ENCODE peak calls at places on chromosomes 6 and 20, in nine cellular contexts. E is epithelial cell of esophagus, W is AG10803, P is A549, M is GM23338, Q is HCT116, V is uterus, L is cardiac fibroblast, A is lower leg skin. C is an unnamed sample.

GRCh38 chr6:19602614-19603013 is 234.6 kb upstream of the ID4 start:
- DNase-seq in E (no peak), W (no peak), P (no peak), M (no peak), Q (no peak), V (no peak), L (no peak), A (no peak), C (no peak)

GRCh38 chr6:25987845-25988244 is 25.2 kb downstream of the TRIM38 start:
- DNase-seq in E (no peak), W (no peak), P (no peak), M (peak), Q (no peak), V (no peak), L (no peak), A (no peak), C (no peak)

GRCh38 chr20:62797671-62798532 is 1.6 kb downstream of the MRGBP start:
- DNase-seq in E (no peak), W (no peak), P (peak), M (no peak), Q (no peak), V (no peak), L (no peak), A (no peak), C (no peak)

GRCh38 chr6:782141-782540 is 89.2 kb upstream of the EXOC2 start:
- DNase-seq in E (no peak), W (no peak), P (no peak), M (no peak), Q (no peak), V (no peak), L (no peak), A (no peak), C (peak)

GRCh38 chr20:37741055-37741454 is 47.2 kb downstream of the CTNNBL1 start:
- DNase-seq in E (peak), W (no peak), P (peak), M (no peak), Q (no peak), V (no peak), L (peak), A (no peak), C (peak)

GRCh38 chr6:119161450-119161849 is 83.0 kb upstream of the FAM184A start:
- DNase-seq in E (no peak), W (no peak), P (no peak), M (no peak), Q (no peak), V (no peak), L (no peak), A (no peak), C (no peak)

GRCh38 chr6:15479761-15480160 is 183.1 kb downstream of the DTNBP1 start:
- DNase-seq in E (peak), W (peak), P (no peak), M (no peak), Q (no peak), V (no peak), L (no peak), A (no peak), C (peak)

GRCh38 chr20:53578492-53579222 is 15.0 kb downstream of the ZNF217 start:
- DNase-seq in E (peak), W (peak), P (peak), M (peak), Q (peak), V (peak), L (peak), A (peak), C (peak)

GRCh38 chr6:4895971-4896370 is 107.9 kb downstream of the RPP40 start:
- DNase-seq in E (no peak), W (no peak), P (no peak), M (no peak), Q (no peak), V (no peak), L (no peak), A (no peak), C (no peak)

GRCh38 chr6:47047479-47048411 is 5.6 kb upstream of the ADGRF1 start:
- DNase-seq in E (peak), W (peak), P (peak), M (peak), Q (peak), V (peak), L (peak), A (no peak), C (peak)

GRCh38 chr6:35089935-35090505 is 51.1 kb downstream of the TCP11 start:
- DNase-seq in E (peak), W (peak), P (no peak), M (no peak), Q (no peak), V (no peak), L (peak), A (no peak), C (peak)

GRCh38 chr6:143346004-143346403 is 104.5 kb downstream of the ADAT2 start:
- DNase-seq in E (no peak), W (peak), P (no peak), M (no peak), Q (no peak), V (no peak), L (peak), A (no peak), C (peak)

GRCh38 chr20:62627901-62628612 is 14.2 kb upstream of the SLCO4A1 start:
- DNase-seq in E (peak), W (peak), P (no peak), M (no peak), Q (no peak), V (no peak), L (no peak), A (no peak), C (peak)

GRCh38 chr6:146850238-146850896 is 251.6 kb downstream of the ADGB start:
- DNase-seq in E (peak), W (peak), P (no peak), M (no peak), Q (no peak), V (peak), L (peak), A (no peak), C (peak)

GRCh38 chr6:144602523-144603180 is 317.5 kb downstream of the UTRN start:
- DNase-seq in E (no peak), W (no peak), P (no peak), M (no peak), Q (no peak), V (no peak), L (no peak), A (no peak), C (no peak)

GRCh38 chr6:50849016-50849748 is 30.5 kb downstream of the TFAP2B start:
- DNase-seq in E (no peak), W (no peak), P (no peak), M (peak), Q (no peak), V (no peak), L (no peak), A (no peak), C (no peak)

GRCh38 chr6:12545837-12546658 is 170.5 kb upstream of the PHACTR1 start:
- DNase-seq in E (peak), W (peak), P (peak), M (no peak), Q (peak), V (no peak), L (peak), A (no peak), C (peak)

GRCh38 chr6:24564081-24564480 is 69.3 kb downstream of the ALDH5A1 start:
- DNase-seq in E (no peak), W (no peak), P (no peak), M (no peak), Q (no peak), V (no peak), L (no peak), A (no peak), C (no peak)

GRCh38 chr20:51837876-51838420 is 35.6 kb upstream of the SALL4 start:
- DNase-seq in E (no peak), W (no peak), P (no peak), M (peak), Q (no peak), V (no peak), L (no peak), A (no peak), C (no peak)

GRCh38 chr6:22236626-22237414 is 60.0 kb downstream of the PRL start:
- DNase-seq in E (peak), W (peak), P (peak), M (no peak), Q (no peak), V (no peak), L (peak), A (no peak), C (peak)

GRCh38 chr20:44785768-44786167 is 24.6 kb downstream of the RIMS4 start:
- DNase-seq in E (peak), W (no peak), P (peak), M (peak), Q (no peak), V (no peak), L (peak), A (no peak), C (no peak)

GRCh38 chr20:33685328-33686007 is 717 bp downstream of the E2F1 start:
- DNase-seq in E (no peak), W (no peak), P (peak), M (peak), Q (no peak), V (no peak), L (no peak), A (peak), C (no peak)

GRCh38 chr20:45336530-45337366 is 11.5 kb downstream of the SDC4 start:
- DNase-seq in E (peak), W (peak), P (peak), M (no peak), Q (no peak), V (no peak), L (peak), A (no peak), C (peak)

GRCh38 chr6:153424719-153425400 is 293.8 kb upstream of the RGS17 start:
- DNase-seq in E (no peak), W (no peak), P (no peak), M (no peak), Q (no peak), V (no peak), L (peak), A (no peak), C (no peak)

GRCh38 chr6:116648161-116648560 is 20.4 kb downstream of the ZUP1 start:
- DNase-seq in E (no peak), W (no peak), P (no peak), M (no peak), Q (no peak), V (no peak), L (peak), A (no peak), C (peak)

GRCh38 chr6:45795678-45796077 is 220.0 kb downstream of the CLIC5 start:
- DNase-seq in E (no peak), W (no peak), P (no peak), M (no peak), Q (no peak), V (no peak), L (no peak), A (no peak), C (no peak)

GRCh38 chr6:116497089-116497676 is 14.3 kb upstream of the CALHM5 start:
- DNase-seq in E (no peak), W (no peak), P (no peak), M (no peak), Q (no peak), V (no peak), L (no peak), A (no peak), C (no peak)

GRCh38 chr6:168240147-168240546 is 79.4 kb downstream of the DACT2 start:
- DNase-seq in E (no peak), W (no peak), P (no peak), M (no peak), Q (no peak), V (no peak), L (no peak), A (no peak), C (no peak)

GRCh38 chr6:157991067-157991432 is 9.4 kb downstream of the SYNJ2 start:
- DNase-seq in E (no peak), W (no peak), P (no peak), M (no peak), Q (no peak), V (peak), L (no peak), A (no peak), C (no peak)

GRCh38 chr6:157989541-157990289 is 8.1 kb downstream of the SYNJ2 start:
- DNase-seq in E (peak), W (no peak), P (peak), M (peak), Q (no peak), V (peak), L (peak), A (peak), C (no peak)

GRCh38 chr6:157987788-157988699 is 6.4 kb downstream of the SYNJ2 start:
- DNase-seq in E (no peak), W (no peak), P (no peak), M (no peak), Q (no peak), V (no peak), L (no peak), A (no peak), C (no peak)

GRCh38 chr6:157988700-157989063 is 7.0 kb downstream of the SYNJ2 start:
- DNase-seq in E (no peak), W (no peak), P (no peak), M (no peak), Q (no peak), V (no peak), L (no peak), A (no peak), C (no peak)

DNA sequence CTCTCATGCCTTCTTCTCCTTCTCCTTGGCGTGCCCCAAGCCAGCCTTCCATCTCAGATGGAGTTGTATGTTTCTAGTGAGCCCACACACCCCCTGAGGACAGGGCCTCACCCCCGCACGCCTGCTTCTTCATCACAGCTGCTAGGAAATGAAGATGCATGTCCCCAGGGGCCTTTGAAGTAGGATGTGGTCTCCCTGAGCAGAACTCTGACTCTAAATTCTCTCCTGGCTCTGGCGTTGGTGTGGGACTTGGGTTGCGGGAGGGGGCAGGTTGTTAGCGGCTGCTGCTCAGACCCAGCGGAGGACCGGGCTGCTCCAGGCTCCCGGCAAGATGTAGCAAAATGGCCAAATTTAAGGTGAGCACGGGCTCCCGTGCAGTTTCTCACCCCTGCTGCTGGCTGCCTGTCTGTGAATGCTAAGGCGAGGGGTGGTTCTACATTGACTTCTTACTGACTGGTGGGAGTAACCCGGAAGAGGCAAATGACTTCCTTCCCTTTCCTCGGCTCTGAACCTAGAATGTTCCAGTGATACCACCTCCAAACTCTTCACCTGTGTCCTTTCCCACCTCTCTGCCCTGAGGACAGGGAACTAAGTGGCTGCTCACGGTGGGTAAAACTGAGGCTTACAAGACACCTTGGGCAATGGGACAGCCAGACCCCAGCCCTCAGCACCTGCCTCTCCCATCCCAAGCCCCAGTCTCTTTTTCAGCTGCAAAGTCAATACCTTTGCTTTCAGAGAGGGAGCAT is 8.8 kb downstream of the SYNJ2 start:
- DNase-seq in E (no peak), W (no peak), P (no peak), M (no peak), Q (no peak), V (no peak), L (peak), A (no peak), C (no peak)
- H3K4me3 ChIP-seq in E (no peak), W (no peak), P (no peak), M (no peak), Q (no peak), V (no peak), L (no peak), A (no peak), C (no peak)

GRCh38 chr6:134235937-134236751 is 81.8 kb downstream of the SGK1 start:
- DNase-seq in E (peak), W (peak), P (no peak), M (no peak), Q (no peak), V (no peak), L (peak), A (no peak), C (peak)

GRCh38 chr6:134230940-134231339 is 87.0 kb downstream of the SGK1 start:
- DNase-seq in E (no peak), W (no peak), P (no peak), M (no peak), Q (no peak), V (no peak), L (no peak), A (no peak), C (no peak)

GRCh38 chr6:134229520-134229919 is 88.4 kb downstream of the SGK1 start:
- DNase-seq in E (no peak), W (no peak), P (no peak), M (peak), Q (no peak), V (no peak), L (no peak), A (no peak), C (no peak)

GRCh38 chr6:134230087-134230717 is 87.7 kb downstream of the SGK1 start:
- DNase-seq in E (no peak), W (no peak), P (no peak), M (peak), Q (no peak), V (no peak), L (no peak), A (no peak), C (no peak)

DNA sequence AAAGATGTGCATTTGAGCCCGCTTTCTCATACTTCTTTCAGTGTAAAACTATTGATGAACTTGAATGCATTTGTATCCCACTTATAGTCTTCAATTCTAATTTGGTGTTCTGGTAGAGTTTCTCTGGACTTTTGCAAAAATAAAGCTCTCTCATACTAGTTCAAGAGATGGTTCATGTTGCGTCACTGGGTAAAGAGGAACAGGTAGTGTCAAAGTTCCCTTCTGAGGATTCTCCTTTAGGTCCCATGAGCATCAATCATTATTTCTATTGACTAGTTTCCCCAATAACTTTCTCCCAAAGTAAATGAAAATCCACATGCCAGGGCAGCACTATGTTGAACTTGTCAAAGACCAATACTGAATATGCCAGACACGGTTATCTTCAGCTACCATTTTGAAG is 84.7 kb downstream of the SGK1 start:
- DNase-seq in E (no peak), W (no peak), P (no peak), M (no peak), Q (no peak), V (no peak), L (no peak), A (no peak), C (no peak)
- TF ChIP-seq CTCF in E (no peak), W (no peak), P (no peak), M (no peak), Q (no peak), V (no peak), L (no peak), A (no peak), C (no peak)

GRCh38 chr20:57040461-57040860 is 226.0 kb downstream of the BMP7 start:
- DNase-seq in E (no peak), W (no peak), P (no peak), M (no peak), Q (no peak), V (no peak), L (no peak), A (no peak), C (no peak)

GRCh38 chr20:57038608-57039440 is 227.6 kb downstream of the BMP7 start:
- DNase-seq in E (no peak), W (peak), P (no peak), M (no peak), Q (no peak), V (no peak), L (no peak), A (no peak), C (peak)

GRCh38 chr20:57043669-57044268 is 222.7 kb downstream of the BMP7 start:
- DNase-seq in E (no peak), W (no peak), P (no peak), M (no peak), Q (no peak), V (no peak), L (no peak), A (no peak), C (no peak)

GRCh38 chr20:57043091-57043490 is 223.3 kb downstream of the BMP7 start:
- DNase-seq in E (no peak), W (peak), P (no peak), M (no peak), Q (no peak), V (no peak), L (no peak), A (no peak), C (no peak)

GRCh38 chr20:57040924-57041323 is 225.5 kb downstream of the BMP7 start:
- DNase-seq in E (peak), W (peak), P (peak), M (no peak), Q (no peak), V (peak), L (no peak), A (no peak), C (peak)
- H3K4me3 ChIP-seq in E (no peak), W (no peak), P (no peak), M (no peak), Q (no peak), V (no peak), L (no peak), A (no peak), C (no peak)

GRCh38 chr6:149228276-149228962 is 89.1 kb upstream of the TAB2 start:
- DNase-seq in E (no peak), W (peak), P (no peak), M (no peak), Q (no peak), V (no peak), L (no peak), A (no peak), C (no peak)
- TF ChIP-seq CTCF in E (no peak), W (no peak), P (no peak), M (no peak), Q (no peak), V (no peak), L (no peak), A (no peak), C (no peak)

DNA sequence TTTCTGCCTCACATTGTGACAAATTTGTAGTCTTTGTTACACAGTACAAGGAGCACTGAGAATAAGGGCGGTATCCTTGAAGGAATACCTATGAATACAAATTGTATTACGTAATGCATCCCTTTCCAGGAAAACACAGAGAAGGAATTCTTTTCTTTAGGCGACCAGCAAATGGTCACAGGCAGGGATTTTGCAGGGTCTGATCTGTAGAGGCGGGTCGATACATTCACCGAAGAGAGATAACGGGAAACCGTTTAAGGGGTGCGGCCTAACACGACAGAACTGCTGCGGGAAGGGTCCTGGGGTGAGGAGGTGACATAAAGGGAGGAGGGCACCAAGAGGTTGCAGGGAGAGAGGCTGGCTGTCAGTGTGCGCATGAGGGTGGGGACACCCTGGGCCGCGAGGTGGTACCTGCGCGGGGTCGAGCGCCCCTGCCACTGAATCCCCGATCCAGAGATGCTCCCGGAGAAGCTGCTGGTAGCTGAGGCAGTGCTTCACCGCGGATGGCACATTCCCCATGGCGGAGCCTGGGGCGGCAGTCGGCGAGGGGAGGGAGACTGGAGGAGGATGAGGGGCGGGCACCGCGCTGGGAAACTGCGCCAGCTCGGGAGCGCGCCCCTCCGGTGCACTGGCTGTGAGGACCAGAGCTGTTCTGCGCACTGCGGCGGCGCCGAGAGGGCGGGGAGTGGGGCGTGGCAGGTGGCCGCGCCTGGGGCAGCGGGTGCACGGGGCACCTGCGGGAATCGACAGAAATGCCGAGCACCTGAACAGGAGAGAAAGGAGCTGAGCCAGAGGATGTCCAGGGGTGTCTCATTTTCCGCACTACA is at the start of gene HMGCLL1:
- DNase-seq in E (peak), W (no peak), P (peak), M (peak), Q (no peak), V (peak), L (no peak), A (no peak), C (peak)
- H3K4me3 ChIP-seq in E (peak), W (no peak), P (peak), M (peak), Q (no peak), V (peak), L (peak), A (no peak), C (peak)

DNA sequence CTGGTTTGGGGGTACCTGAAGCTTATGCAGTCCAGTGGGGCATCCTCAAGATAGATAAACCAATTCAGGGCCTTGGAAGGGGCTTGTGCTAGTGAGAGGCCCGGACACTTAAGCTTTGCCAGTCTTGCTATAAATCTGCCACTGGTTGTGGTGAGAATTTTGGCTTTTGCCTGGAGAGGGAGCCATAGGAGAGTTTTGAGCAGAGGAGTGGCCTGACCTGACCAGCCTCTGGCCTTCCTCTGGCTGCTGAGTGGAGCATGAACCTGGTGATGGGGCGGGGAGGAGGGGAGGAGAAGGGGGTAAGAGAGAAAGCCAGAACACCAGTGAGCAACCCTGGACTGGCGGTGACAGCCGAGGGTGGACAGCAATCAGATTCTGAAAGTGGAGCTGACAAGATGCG is 7.1 kb downstream of the TMEM74B start:
- DNase-seq in E (peak), W (no peak), P (peak), M (peak), Q (peak), V (no peak), L (peak), A (peak), C (no peak)
- TF ChIP-seq CTCF in E (no peak), W (no peak), P (peak), M (peak), Q (peak), V (no peak), L (peak), A (no peak), C (no peak)

C was measured in foreskin fibroblast.